ENCODE peak calls at places on chromosome 18, in five cellular contexts. One of them, this sample, is unnamed.

GRCh38 chr18:38250981-38251380 is 685.4 kb upstream of the CELF4 start:
- DNase-seq in fibroblast of lung: no peak
- DNase-seq in activated T-cell treated with anti-CD3 and anti-CD28 coated beads for 1 hour: no peak
- DNase-seq in stimulated activated CD4-positive, alpha-beta T cell treated with anti-CD3 and anti-CD28 coated beads, Interleukin-15, amount 100 ng/mL, for 24 hours: no peak
- DNase-seq in activated CD4-positive, alpha-beta T cell treated with anti-CD3 and anti-CD28 coated beads, Interleukin-2, amount 50 U/mL, for 4 hours: no peak
- DNase-seq in this sample: no peak

GRCh38 chr18:52992041-52992440 is 652.0 kb downstream of the DCC start:
- DNase-seq in fibroblast of lung: no peak
- DNase-seq in activated T-cell treated with anti-CD3 and anti-CD28 coated beads for 1 hour: no peak
- DNase-seq in stimulated activated CD4-positive, alpha-beta T cell treated with anti-CD3 and anti-CD28 coated beads, Interleukin-15, amount 100 ng/mL, for 24 hours: no peak
- DNase-seq in activated CD4-positive, alpha-beta T cell treated with anti-CD3 and anti-CD28 coated beads, Interleukin-2, amount 50 U/mL, for 4 hours: no peak
- DNase-seq in this sample: no peak

GRCh38 chr18:24315170-24315569 is 82.5 kb downstream of the OSBPL1A start:
- DNase-seq in fibroblast of lung: peak
- DNase-seq in activated T-cell treated with anti-CD3 and anti-CD28 coated beads for 1 hour: no peak
- DNase-seq in stimulated activated CD4-positive, alpha-beta T cell treated with anti-CD3 and anti-CD28 coated beads, Interleukin-15, amount 100 ng/mL, for 24 hours: no peak
- DNase-seq in activated CD4-positive, alpha-beta T cell treated with anti-CD3 and anti-CD28 coated beads, Interleukin-2, amount 50 U/mL, for 4 hours: no peak
- DNase-seq in this sample: no peak

GRCh38 chr18:44541159-44541558 is 139.5 kb upstream of the SETBP1 start:
- DNase-seq in fibroblast of lung: peak
- DNase-seq in activated T-cell treated with anti-CD3 and anti-CD28 coated beads for 1 hour: no peak
- DNase-seq in stimulated activated CD4-positive, alpha-beta T cell treated with anti-CD3 and anti-CD28 coated beads, Interleukin-15, amount 100 ng/mL, for 24 hours: no peak
- DNase-seq in activated CD4-positive, alpha-beta T cell treated with anti-CD3 and anti-CD28 coated beads, Interleukin-2, amount 50 U/mL, for 4 hours: no peak
- DNase-seq in this sample: peak

GRCh38 chr18:22113144-22113813 is 56.1 kb upstream of the GATA6 start:
- DNase-seq in fibroblast of lung: no peak
- DNase-seq in activated T-cell treated with anti-CD3 and anti-CD28 coated beads for 1 hour: no peak
- DNase-seq in stimulated activated CD4-positive, alpha-beta T cell treated with anti-CD3 and anti-CD28 coated beads, Interleukin-15, amount 100 ng/mL, for 24 hours: no peak
- DNase-seq in activated CD4-positive, alpha-beta T cell treated with anti-CD3 and anti-CD28 coated beads, Interleukin-2, amount 50 U/mL, for 4 hours: no peak
- DNase-seq in this sample: peak

GRCh38 chr18:67600181-67600631 is 83.7 kb upstream of the DSEL start:
- DNase-seq in fibroblast of lung: peak
- DNase-seq in activated T-cell treated with anti-CD3 and anti-CD28 coated beads for 1 hour: no peak
- DNase-seq in stimulated activated CD4-positive, alpha-beta T cell treated with anti-CD3 and anti-CD28 coated beads, Interleukin-15, amount 100 ng/mL, for 24 hours: no peak
- DNase-seq in activated CD4-positive, alpha-beta T cell treated with anti-CD3 and anti-CD28 coated beads, Interleukin-2, amount 50 U/mL, for 4 hours: no peak
- DNase-seq in this sample: peak

GRCh38 chr18:36505701-36506100 is 208.2 kb downstream of the FHOD3 start:
- DNase-seq in fibroblast of lung: no peak
- DNase-seq in activated T-cell treated with anti-CD3 and anti-CD28 coated beads for 1 hour: no peak
- DNase-seq in stimulated activated CD4-positive, alpha-beta T cell treated with anti-CD3 and anti-CD28 coated beads, Interleukin-15, amount 100 ng/mL, for 24 hours: no peak
- DNase-seq in activated CD4-positive, alpha-beta T cell treated with anti-CD3 and anti-CD28 coated beads, Interleukin-2, amount 50 U/mL, for 4 hours: no peak
- DNase-seq in this sample: no peak

GRCh38 chr18:22683196-22683676 is 249.9 kb upstream of the RBBP8 start:
- DNase-seq in fibroblast of lung: peak
- DNase-seq in activated T-cell treated with anti-CD3 and anti-CD28 coated beads for 1 hour: no peak
- DNase-seq in stimulated activated CD4-positive, alpha-beta T cell treated with anti-CD3 and anti-CD28 coated beads, Interleukin-15, amount 100 ng/mL, for 24 hours: no peak
- DNase-seq in activated CD4-positive, alpha-beta T cell treated with anti-CD3 and anti-CD28 coated beads, Interleukin-2, amount 50 U/mL, for 4 hours: no peak
- DNase-seq in this sample: peak

GRCh38 chr18:52869942-52870907 is 530.2 kb downstream of the DCC start:
- DNase-seq in fibroblast of lung: no peak
- DNase-seq in activated T-cell treated with anti-CD3 and anti-CD28 coated beads for 1 hour: no peak
- DNase-seq in stimulated activated CD4-positive, alpha-beta T cell treated with anti-CD3 and anti-CD28 coated beads, Interleukin-15, amount 100 ng/mL, for 24 hours: no peak
- DNase-seq in activated CD4-positive, alpha-beta T cell treated with anti-CD3 and anti-CD28 coated beads, Interleukin-2, amount 50 U/mL, for 4 hours: no peak
- DNase-seq in this sample: no peak

GRCh38 chr18:24672165-24672950 is 211.9 kb downstream of the HRH4 start:
- DNase-seq in fibroblast of lung: peak
- DNase-seq in activated T-cell treated with anti-CD3 and anti-CD28 coated beads for 1 hour: no peak
- DNase-seq in stimulated activated CD4-positive, alpha-beta T cell treated with anti-CD3 and anti-CD28 coated beads, Interleukin-15, amount 100 ng/mL, for 24 hours: no peak
- DNase-seq in activated CD4-positive, alpha-beta T cell treated with anti-CD3 and anti-CD28 coated beads, Interleukin-2, amount 50 U/mL, for 4 hours: no peak
- DNase-seq in this sample: no peak

GRCh38 chr18:38923136-38923535 is 1357.5 kb upstream of the CELF4 start:
- DNase-seq in fibroblast of lung: no peak
- DNase-seq in activated T-cell treated with anti-CD3 and anti-CD28 coated beads for 1 hour: no peak
- DNase-seq in stimulated activated CD4-positive, alpha-beta T cell treated with anti-CD3 and anti-CD28 coated beads, Interleukin-15, amount 100 ng/mL, for 24 hours: no peak
- DNase-seq in activated CD4-positive, alpha-beta T cell treated with anti-CD3 and anti-CD28 coated beads, Interleukin-2, amount 50 U/mL, for 4 hours: no peak
- DNase-seq in this sample: no peak

GRCh38 chr18:11008544-11008943 is 140.8 kb downstream of the PIEZO2 start:
- DNase-seq in fibroblast of lung: no peak
- DNase-seq in activated T-cell treated with anti-CD3 and anti-CD28 coated beads for 1 hour: no peak
- DNase-seq in stimulated activated CD4-positive, alpha-beta T cell treated with anti-CD3 and anti-CD28 coated beads, Interleukin-15, amount 100 ng/mL, for 24 hours: no peak
- DNase-seq in activated CD4-positive, alpha-beta T cell treated with anti-CD3 and anti-CD28 coated beads, Interleukin-2, amount 50 U/mL, for 4 hours: no peak
- DNase-seq in this sample: no peak

GRCh38 chr18:8932866-8933265 is 169.6 kb upstream of the NDUFV2 start:
- DNase-seq in fibroblast of lung: no peak
- DNase-seq in activated T-cell treated with anti-CD3 and anti-CD28 coated beads for 1 hour: no peak
- DNase-seq in stimulated activated CD4-positive, alpha-beta T cell treated with anti-CD3 and anti-CD28 coated beads, Interleukin-15, amount 100 ng/mL, for 24 hours: no peak
- DNase-seq in activated CD4-positive, alpha-beta T cell treated with anti-CD3 and anti-CD28 coated beads, Interleukin-2, amount 50 U/mL, for 4 hours: no peak
- DNase-seq in this sample: no peak

GRCh38 chr18:4016391-4017049 is 438.6 kb downstream of the DLGAP1 start:
- DNase-seq in fibroblast of lung: no peak
- DNase-seq in activated T-cell treated with anti-CD3 and anti-CD28 coated beads for 1 hour: no peak
- DNase-seq in stimulated activated CD4-positive, alpha-beta T cell treated with anti-CD3 and anti-CD28 coated beads, Interleukin-15, amount 100 ng/mL, for 24 hours: no peak
- DNase-seq in activated CD4-positive, alpha-beta T cell treated with anti-CD3 and anti-CD28 coated beads, Interleukin-2, amount 50 U/mL, for 4 hours: no peak
- DNase-seq in this sample: no peak

GRCh38 chr18:35619468-35619867 is 37.9 kb downstream of the GALNT1 start:
- DNase-seq in fibroblast of lung: no peak
- DNase-seq in activated T-cell treated with anti-CD3 and anti-CD28 coated beads for 1 hour: no peak
- DNase-seq in stimulated activated CD4-positive, alpha-beta T cell treated with anti-CD3 and anti-CD28 coated beads, Interleukin-15, amount 100 ng/mL, for 24 hours: no peak
- DNase-seq in activated CD4-positive, alpha-beta T cell treated with anti-CD3 and anti-CD28 coated beads, Interleukin-2, amount 50 U/mL, for 4 hours: no peak
- DNase-seq in this sample: peak

GRCh38 chr18:76379226-76380126 is 115.6 kb downstream of the ZNF516 start:
- DNase-seq in fibroblast of lung: no peak
- DNase-seq in activated T-cell treated with anti-CD3 and anti-CD28 coated beads for 1 hour: no peak
- DNase-seq in stimulated activated CD4-positive, alpha-beta T cell treated with anti-CD3 and anti-CD28 coated beads, Interleukin-15, amount 100 ng/mL, for 24 hours: no peak
- DNase-seq in activated CD4-positive, alpha-beta T cell treated with anti-CD3 and anti-CD28 coated beads, Interleukin-2, amount 50 U/mL, for 4 hours: no peak
- DNase-seq in this sample: no peak

GRCh38 chr18:8283901-8284585 is 325.2 kb upstream of the RAB12 start:
- DNase-seq in fibroblast of lung: peak
- DNase-seq in activated T-cell treated with anti-CD3 and anti-CD28 coated beads for 1 hour: no peak
- DNase-seq in stimulated activated CD4-positive, alpha-beta T cell treated with anti-CD3 and anti-CD28 coated beads, Interleukin-15, amount 100 ng/mL, for 24 hours: no peak
- DNase-seq in activated CD4-positive, alpha-beta T cell treated with anti-CD3 and anti-CD28 coated beads, Interleukin-2, amount 50 U/mL, for 4 hours: no peak
- DNase-seq in this sample: no peak

GRCh38 chr18:4636957-4637356 is 181.8 kb upstream of the DLGAP1 start:
- DNase-seq in fibroblast of lung: no peak
- DNase-seq in activated T-cell treated with anti-CD3 and anti-CD28 coated beads for 1 hour: no peak
- DNase-seq in stimulated activated CD4-positive, alpha-beta T cell treated with anti-CD3 and anti-CD28 coated beads, Interleukin-15, amount 100 ng/mL, for 24 hours: no peak
- DNase-seq in activated CD4-positive, alpha-beta T cell treated with anti-CD3 and anti-CD28 coated beads, Interleukin-2, amount 50 U/mL, for 4 hours: no peak
- DNase-seq in this sample: peak

GRCh38 chr18:69558088-69558487 is 157.4 kb downstream of the DOK6 start:
- DNase-seq in fibroblast of lung: no peak
- DNase-seq in activated T-cell treated with anti-CD3 and anti-CD28 coated beads for 1 hour: no peak
- DNase-seq in stimulated activated CD4-positive, alpha-beta T cell treated with anti-CD3 and anti-CD28 coated beads, Interleukin-15, amount 100 ng/mL, for 24 hours: no peak
- DNase-seq in activated CD4-positive, alpha-beta T cell treated with anti-CD3 and anti-CD28 coated beads, Interleukin-2, amount 50 U/mL, for 4 hours: no peak
- DNase-seq in this sample: no peak

GRCh38 chr18:55821219-55821618 is 233.2 kb upstream of the TCF4 start:
- DNase-seq in fibroblast of lung: peak
- DNase-seq in activated T-cell treated with anti-CD3 and anti-CD28 coated beads for 1 hour: no peak
- DNase-seq in stimulated activated CD4-positive, alpha-beta T cell treated with anti-CD3 and anti-CD28 coated beads, Interleukin-15, amount 100 ng/mL, for 24 hours: no peak
- DNase-seq in activated CD4-positive, alpha-beta T cell treated with anti-CD3 and anti-CD28 coated beads, Interleukin-2, amount 50 U/mL, for 4 hours: no peak
- DNase-seq in this sample: peak

GRCh38 chr18:905307-905947 is 756 bp downstream of the ADCYAP1 start:
- DNase-seq in fibroblast of lung: no peak
- DNase-seq in activated T-cell treated with anti-CD3 and anti-CD28 coated beads for 1 hour: no peak
- DNase-seq in stimulated activated CD4-positive, alpha-beta T cell treated with anti-CD3 and anti-CD28 coated beads, Interleukin-15, amount 100 ng/mL, for 24 hours: no peak
- DNase-seq in activated CD4-positive, alpha-beta T cell treated with anti-CD3 and anti-CD28 coated beads, Interleukin-2, amount 50 U/mL, for 4 hours: no peak
- DNase-seq in this sample: no peak

GRCh38 chr18:50432915-50433314 is 58.1 kb downstream of the SKA1 start:
- DNase-seq in fibroblast of lung: no peak
- DNase-seq in activated T-cell treated with anti-CD3 and anti-CD28 coated beads for 1 hour: no peak
- DNase-seq in stimulated activated CD4-positive, alpha-beta T cell treated with anti-CD3 and anti-CD28 coated beads, Interleukin-15, amount 100 ng/mL, for 24 hours: no peak
- DNase-seq in activated CD4-positive, alpha-beta T cell treated with anti-CD3 and anti-CD28 coated beads, Interleukin-2, amount 50 U/mL, for 4 hours: no peak
- DNase-seq in this sample: no peak

GRCh38 chr18:37341016-37341415 is 224.6 kb downstream of the CELF4 start:
- DNase-seq in fibroblast of lung: no peak
- DNase-seq in activated T-cell treated with anti-CD3 and anti-CD28 coated beads for 1 hour: no peak
- DNase-seq in stimulated activated CD4-positive, alpha-beta T cell treated with anti-CD3 and anti-CD28 coated beads, Interleukin-15, amount 100 ng/mL, for 24 hours: no peak
- DNase-seq in activated CD4-positive, alpha-beta T cell treated with anti-CD3 and anti-CD28 coated beads, Interleukin-2, amount 50 U/mL, for 4 hours: no peak
- DNase-seq in this sample: peak

This sample was measured in MG63.